ENCODE peak calls at places on chromosomes 16 and 17, in eight cellular contexts. One of them, this sample, is unnamed.

GRCh38 chr16:84773312-84773711 is 46.5 kb upstream of the CRISPLD2 start:
- DNase-seq in CD4-positive, CD25-positive, alpha-beta regulatory T cell: no peak
- DNase-seq in thoracic aorta: no peak
- DNase-seq in SJCRH30: no peak
- DNase-seq in brain microvascular endothelial cell: no peak
- DNase-seq in tibial nerve: no peak
- DNase-seq in AG04450: no peak
- DNase-seq in tibial artery: no peak
- DNase-seq in this sample: no peak

GRCh38 chr16:47713225-47713595 is 252.1 kb downstream of the PHKB start:
- DNase-seq in AG04450: peak
- DNase-seq in SJCRH30: peak
- DNase-seq in tibial nerve: no peak
- DNase-seq in thoracic aorta: no peak
- DNase-seq in CD4-positive, CD25-positive, alpha-beta regulatory T cell: no peak
- DNase-seq in tibial artery: no peak
- DNase-seq in brain microvascular endothelial cell: peak
- DNase-seq in this sample: no peak

GRCh38 chr17:12620200-12620720 is 45.4 kb upstream of the MYOCD start:
- DNase-seq in tibial nerve: no peak
- DNase-seq in CD4-positive, CD25-positive, alpha-beta regulatory T cell: no peak
- DNase-seq in brain microvascular endothelial cell: peak
- DNase-seq in tibial artery: no peak
- DNase-seq in SJCRH30: no peak
- DNase-seq in AG04450: no peak
- DNase-seq in thoracic aorta: no peak
- DNase-seq in this sample: no peak

GRCh38 chr16:27678955-27679354 is 129.0 kb downstream of the KATNIP start:
- DNase-seq in tibial artery: no peak
- DNase-seq in thoracic aorta: no peak
- DNase-seq in brain microvascular endothelial cell: no peak
- DNase-seq in tibial nerve: no peak
- DNase-seq in SJCRH30: no peak
- DNase-seq in CD4-positive, CD25-positive, alpha-beta regulatory T cell: no peak
- DNase-seq in AG04450: no peak
- DNase-seq in this sample: no peak

GRCh38 chr16:20874088-20874581 is 26.0 kb downstream of the DCUN1D3 start:
- DNase-seq in SJCRH30: no peak
- DNase-seq in tibial artery: no peak
- DNase-seq in AG04450: no peak
- DNase-seq in tibial nerve: no peak
- DNase-seq in brain microvascular endothelial cell: no peak
- DNase-seq in thoracic aorta: no peak
- DNase-seq in CD4-positive, CD25-positive, alpha-beta regulatory T cell: no peak
- DNase-seq in this sample: no peak

GRCh38 chr17:38598536-38598935 is 7.2 kb downstream of the SRCIN1 start:
- DNase-seq in SJCRH30: peak
- DNase-seq in tibial nerve: no peak
- DNase-seq in thoracic aorta: no peak
- DNase-seq in brain microvascular endothelial cell: peak
- DNase-seq in AG04450: peak
- DNase-seq in tibial artery: no peak
- DNase-seq in CD4-positive, CD25-positive, alpha-beta regulatory T cell: no peak
- DNase-seq in this sample: peak

GRCh38 chr16:83113317-83113716 is 486.5 kb downstream of the CDH13 start:
- DNase-seq in CD4-positive, CD25-positive, alpha-beta regulatory T cell: no peak
- DNase-seq in SJCRH30: no peak
- DNase-seq in brain microvascular endothelial cell: peak
- DNase-seq in tibial nerve: no peak
- DNase-seq in thoracic aorta: no peak
- DNase-seq in AG04450: no peak
- DNase-seq in tibial artery: no peak
- DNase-seq in this sample: peak

GRCh38 chr17:42670925-42671657 is 5.7 kb downstream of the PLEKHH3 start:
- DNase-seq in SJCRH30: no peak
- DNase-seq in CD4-positive, CD25-positive, alpha-beta regulatory T cell: no peak
- DNase-seq in AG04450: no peak
- DNase-seq in tibial nerve: no peak
- DNase-seq in brain microvascular endothelial cell: no peak
- DNase-seq in thoracic aorta: no peak
- DNase-seq in tibial artery: no peak
- DNase-seq in this sample: no peak

GRCh38 chr16:54355251-54355650 is 68.7 kb upstream of the IRX3 start:
- DNase-seq in CD4-positive, CD25-positive, alpha-beta regulatory T cell: no peak
- DNase-seq in tibial artery: no peak
- DNase-seq in brain microvascular endothelial cell: peak
- DNase-seq in tibial nerve: no peak
- DNase-seq in SJCRH30: no peak
- DNase-seq in AG04450: no peak
- DNase-seq in thoracic aorta: no peak
- DNase-seq in this sample: no peak

GRCh38 chr16:4385789-4386451 is 14.3 kb downstream of the VASN start:
- DNase-seq in AG04450: no peak
- DNase-seq in tibial nerve: no peak
- DNase-seq in CD4-positive, CD25-positive, alpha-beta regulatory T cell: no peak
- DNase-seq in tibial artery: no peak
- DNase-seq in SJCRH30: no peak
- DNase-seq in thoracic aorta: no peak
- DNase-seq in brain microvascular endothelial cell: no peak
- DNase-seq in this sample: no peak

GRCh38 chr17:64506201-64506575 is at the start of gene DDX5:
- DNase-seq in tibial artery: peak
- DNase-seq in brain microvascular endothelial cell: peak
- DNase-seq in tibial nerve: peak
- DNase-seq in CD4-positive, CD25-positive, alpha-beta regulatory T cell: peak
- DNase-seq in AG04450: peak
- DNase-seq in thoracic aorta: peak
- DNase-seq in SJCRH30: peak
- DNase-seq in this sample: peak

GRCh38 chr16:72369273-72369672 is 197.3 kb upstream of the PMFBP1 start:
- DNase-seq in SJCRH30: no peak
- DNase-seq in tibial artery: no peak
- DNase-seq in AG04450: no peak
- DNase-seq in tibial nerve: no peak
- DNase-seq in brain microvascular endothelial cell: no peak
- DNase-seq in CD4-positive, CD25-positive, alpha-beta regulatory T cell: no peak
- DNase-seq in thoracic aorta: no peak
- DNase-seq in this sample: no peak

GRCh38 chr16:57264381-57264780 is 19.3 kb downstream of the ARL2BP start:
- DNase-seq in brain microvascular endothelial cell: no peak
- DNase-seq in SJCRH30: no peak
- DNase-seq in AG04450: no peak
- DNase-seq in tibial artery: no peak
- DNase-seq in thoracic aorta: no peak
- DNase-seq in tibial nerve: no peak
- DNase-seq in CD4-positive, CD25-positive, alpha-beta regulatory T cell: no peak
- DNase-seq in this sample: no peak

GRCh38 chr16:55505333-55506015 is 3.4 kb upstream of the LPCAT2 start:
- DNase-seq in AG04450: no peak
- DNase-seq in thoracic aorta: no peak
- DNase-seq in CD4-positive, CD25-positive, alpha-beta regulatory T cell: no peak
- DNase-seq in brain microvascular endothelial cell: no peak
- DNase-seq in SJCRH30: no peak
- DNase-seq in tibial nerve: no peak
- DNase-seq in tibial artery: no peak
- DNase-seq in this sample: no peak
- H3K27ac ChIP-seq in AG04450: peak
- H3K27ac ChIP-seq in thoracic aorta: no peak
- H3K27ac ChIP-seq in CD4-positive, CD25-positive, alpha-beta regulatory T cell: no peak
- H3K27ac ChIP-seq in brain microvascular endothelial cell: no peak
- H3K27ac ChIP-seq in SJCRH30: no peak
- H3K27ac ChIP-seq in tibial nerve: peak
- H3K27ac ChIP-seq in tibial artery: no peak
- H3K27ac ChIP-seq in this sample: no peak

GRCh38 chr16:16940351-16940750 is 530.4 kb downstream of the XYLT1 start:
- DNase-seq in thoracic aorta: no peak
- DNase-seq in tibial nerve: no peak
- DNase-seq in SJCRH30: no peak
- DNase-seq in CD4-positive, CD25-positive, alpha-beta regulatory T cell: no peak
- DNase-seq in tibial artery: no peak
- DNase-seq in brain microvascular endothelial cell: no peak
- DNase-seq in AG04450: no peak
- DNase-seq in this sample: no peak
- H3K27ac ChIP-seq in thoracic aorta: no peak
- H3K27ac ChIP-seq in tibial nerve: no peak
- H3K27ac ChIP-seq in SJCRH30: no peak
- H3K27ac ChIP-seq in CD4-positive, CD25-positive, alpha-beta regulatory T cell: no peak
- H3K27ac ChIP-seq in tibial artery: no peak
- H3K27ac ChIP-seq in brain microvascular endothelial cell: no peak
- H3K27ac ChIP-seq in AG04450: no peak
- H3K27ac ChIP-seq in this sample: no peak

GRCh38 chr17:28723159-28723835 is 2.7 kb downstream of the TLCD1 start:
- DNase-seq in brain microvascular endothelial cell: no peak
- DNase-seq in AG04450: no peak
- DNase-seq in tibial artery: no peak
- DNase-seq in thoracic aorta: no peak
- DNase-seq in tibial nerve: no peak
- DNase-seq in SJCRH30: no peak
- DNase-seq in CD4-positive, CD25-positive, alpha-beta regulatory T cell: no peak
- DNase-seq in this sample: no peak

GRCh38 chr17:28725166-28725659 is 820 bp downstream of the TLCD1 start:
- DNase-seq in brain microvascular endothelial cell: peak
- DNase-seq in tibial nerve: no peak
- DNase-seq in AG04450: no peak
- DNase-seq in CD4-positive, CD25-positive, alpha-beta regulatory T cell: no peak
- DNase-seq in tibial artery: no peak
- DNase-seq in SJCRH30: no peak
- DNase-seq in thoracic aorta: no peak
- DNase-seq in this sample: peak

GRCh38 chr17:28725660-28726395 is at the start of gene TLCD1:
- DNase-seq in thoracic aorta: no peak
- DNase-seq in SJCRH30: peak
- DNase-seq in tibial nerve: peak
- DNase-seq in brain microvascular endothelial cell: peak
- DNase-seq in AG04450: no peak
- DNase-seq in tibial artery: peak
- DNase-seq in CD4-positive, CD25-positive, alpha-beta regulatory T cell: peak
- DNase-seq in this sample: peak

GRCh38 chr17:28726396-28726911 is 421 bp upstream of the TLCD1 start:
- DNase-seq in AG04450: no peak
- DNase-seq in brain microvascular endothelial cell: peak
- DNase-seq in SJCRH30: peak
- DNase-seq in tibial artery: peak
- DNase-seq in thoracic aorta: no peak
- DNase-seq in tibial nerve: no peak
- DNase-seq in CD4-positive, CD25-positive, alpha-beta regulatory T cell: peak
- DNase-seq in this sample: peak

GRCh38 chr17:28724500-28725165 is 1.4 kb downstream of the TLCD1 start:
- DNase-seq in AG04450: no peak
- DNase-seq in tibial nerve: no peak
- DNase-seq in brain microvascular endothelial cell: no peak
- DNase-seq in SJCRH30: no peak
- DNase-seq in thoracic aorta: no peak
- DNase-seq in CD4-positive, CD25-positive, alpha-beta regulatory T cell: no peak
- DNase-seq in tibial artery: no peak
- DNase-seq in this sample: no peak
- H3K27ac ChIP-seq in AG04450: peak
- H3K27ac ChIP-seq in tibial nerve: peak
- H3K27ac ChIP-seq in brain microvascular endothelial cell: peak
- H3K27ac ChIP-seq in SJCRH30: peak
- H3K27ac ChIP-seq in thoracic aorta: no peak
- H3K27ac ChIP-seq in CD4-positive, CD25-positive, alpha-beta regulatory T cell: peak
- H3K27ac ChIP-seq in tibial artery: peak
- H3K27ac ChIP-seq in this sample: peak

DNA sequence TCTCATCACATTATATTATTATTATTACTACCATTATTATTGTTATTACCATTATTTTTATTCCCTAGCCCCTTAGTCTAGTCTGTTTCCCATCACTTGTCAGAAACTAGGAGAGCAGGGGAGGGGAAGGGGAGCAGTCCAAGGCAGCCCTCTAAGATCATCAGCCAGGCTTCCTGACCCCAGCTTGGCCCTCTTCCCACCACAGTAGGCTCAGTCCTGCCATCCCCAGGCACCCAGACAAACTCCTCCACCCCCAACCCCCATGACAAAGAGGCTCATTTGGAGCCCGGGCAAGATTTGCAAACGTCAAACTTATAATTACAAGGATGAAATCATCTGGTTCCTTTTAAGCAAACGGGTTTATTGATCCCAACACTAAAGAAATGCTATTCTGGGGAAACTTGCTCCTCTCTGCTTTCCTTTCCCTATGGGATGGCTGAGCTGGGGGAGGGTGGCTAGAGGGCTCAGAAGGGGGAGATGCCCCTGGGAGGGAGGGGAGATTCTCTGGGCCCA is 4.5 kb upstream of the CBFB start:
- DNase-seq in thoracic aorta: no peak
- DNase-seq in SJCRH30: no peak
- DNase-seq in brain microvascular endothelial cell: no peak
- DNase-seq in CD4-positive, CD25-positive, alpha-beta regulatory T cell: no peak
- DNase-seq in AG04450: no peak
- DNase-seq in tibial nerve: no peak
- DNase-seq in tibial artery: no peak
- DNase-seq in this sample: peak
- H3K27ac ChIP-seq in thoracic aorta: no peak
- H3K27ac ChIP-seq in SJCRH30: no peak
- H3K27ac ChIP-seq in brain microvascular endothelial cell: no peak
- H3K27ac ChIP-seq in CD4-positive, CD25-positive, alpha-beta regulatory T cell: no peak
- H3K27ac ChIP-seq in AG04450: no peak
- H3K27ac ChIP-seq in tibial nerve: peak
- H3K27ac ChIP-seq in tibial artery: no peak
- H3K27ac ChIP-seq in this sample: no peak

GRCh38 chr17:72922223-72922622 is 170.3 kb downstream of the SLC39A11 start:
- DNase-seq in AG04450: no peak
- DNase-seq in tibial nerve: no peak
- DNase-seq in tibial artery: no peak
- DNase-seq in brain microvascular endothelial cell: no peak
- DNase-seq in thoracic aorta: no peak
- DNase-seq in SJCRH30: no peak
- DNase-seq in CD4-positive, CD25-positive, alpha-beta regulatory T cell: no peak
- DNase-seq in this sample: no peak

GRCh38 chr17:72920513-72920912 is 172.0 kb downstream of the SLC39A11 start:
- DNase-seq in tibial artery: no peak
- DNase-seq in AG04450: no peak
- DNase-seq in tibial nerve: no peak
- DNase-seq in brain microvascular endothelial cell: no peak
- DNase-seq in thoracic aorta: no peak
- DNase-seq in CD4-positive, CD25-positive, alpha-beta regulatory T cell: no peak
- DNase-seq in SJCRH30: no peak
- DNase-seq in this sample: no peak

GRCh38 chr17:72913315-72913714 is 179.2 kb downstream of the SLC39A11 start:
- DNase-seq in tibial artery: no peak
- DNase-seq in tibial nerve: no peak
- DNase-seq in brain microvascular endothelial cell: no peak
- DNase-seq in CD4-positive, CD25-positive, alpha-beta regulatory T cell: no peak
- DNase-seq in SJCRH30: no peak
- DNase-seq in thoracic aorta: no peak
- DNase-seq in AG04450: no peak
- DNase-seq in this sample: no peak

GRCh38 chr17:72915631-72916081 is 176.8 kb downstream of the SLC39A11 start:
- DNase-seq in tibial nerve: no peak
- DNase-seq in brain microvascular endothelial cell: no peak
- DNase-seq in AG04450: no peak
- DNase-seq in CD4-positive, CD25-positive, alpha-beta regulatory T cell: no peak
- DNase-seq in tibial artery: no peak
- DNase-seq in thoracic aorta: no peak
- DNase-seq in SJCRH30: no peak
- DNase-seq in this sample: no peak

DNA sequence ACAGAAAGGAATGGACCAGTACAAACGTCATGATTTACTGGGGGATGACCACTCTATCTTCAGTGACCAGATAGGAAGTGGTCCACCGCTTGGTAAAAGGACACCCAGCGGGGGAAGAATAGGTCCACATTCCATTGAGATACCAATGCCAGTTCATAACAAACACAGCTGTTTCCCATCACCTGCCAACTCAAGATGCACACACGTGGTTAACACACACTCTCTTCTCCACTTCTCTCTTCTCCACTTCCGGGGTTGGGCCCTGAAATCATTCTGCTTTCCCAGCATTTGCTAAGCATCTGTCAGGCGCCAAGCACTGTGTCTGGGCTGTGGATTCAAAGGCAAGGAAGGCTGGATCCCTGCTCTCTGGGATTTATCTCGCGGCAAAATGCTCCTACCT is 175.5 kb downstream of the SLC39A11 start:
- DNase-seq in AG04450: peak
- DNase-seq in tibial nerve: no peak
- DNase-seq in tibial artery: no peak
- DNase-seq in brain microvascular endothelial cell: no peak
- DNase-seq in SJCRH30: peak
- DNase-seq in thoracic aorta: no peak
- DNase-seq in CD4-positive, CD25-positive, alpha-beta regulatory T cell: no peak
- DNase-seq in this sample: no peak
- H3K27ac ChIP-seq in AG04450: no peak
- H3K27ac ChIP-seq in tibial nerve: no peak
- H3K27ac ChIP-seq in tibial artery: no peak
- H3K27ac ChIP-seq in brain microvascular endothelial cell: no peak
- H3K27ac ChIP-seq in SJCRH30: no peak
- H3K27ac ChIP-seq in thoracic aorta: no peak
- H3K27ac ChIP-seq in CD4-positive, CD25-positive, alpha-beta regulatory T cell: no peak
- H3K27ac ChIP-seq in this sample: no peak